ENCODE peak calls at places on chromosomes 5 and 9, in ten cellular contexts. A is cardiac muscle cell, L is upper lobe of right lung, B is PC-3, I is upper lobe of left lung, S is hepatocyte, R is ovary, F is dorsolateral prefrontal cortex, H is lower leg skin, V is K562. U is an unnamed sample.

GRCh38 chr9:129242971-129243561 is 65.0 kb upstream of the IER5L start:
- DNase-seq in A (no peak), L (peak), B (no peak), I (no peak), S (no peak), R (no peak), F (no peak), H (peak), V (no peak), U (peak)

GRCh38 chr5:1215320-1216096 is 9.7 kb upstream of the SLC6A18 start:
- DNase-seq in A (no peak), L (no peak), B (no peak), I (no peak), S (no peak), R (no peak), F (no peak), H (no peak), V (no peak), U (peak)

GRCh38 chr5:128681764-128682664 is 144.0 kb upstream of the FBN2 start:
- DNase-seq in A (peak), L (no peak), B (peak), I (no peak), S (no peak), R (no peak), F (no peak), H (no peak), V (no peak), U (no peak)

GRCh38 chr5:56190500-56190899 is 42.6 kb downstream of the ANKRD55 start:
- DNase-seq in A (no peak), L (no peak), B (peak), I (no peak), S (no peak), R (no peak), F (no peak), H (no peak), V (no peak), U (peak)

GRCh38 chr9:38022995-38023394 is 46.0 kb downstream of the SHB start:
- DNase-seq in A (no peak), L (peak), B (peak), I (no peak), S (no peak), R (no peak), F (peak), H (no peak), V (no peak), U (no peak)

GRCh38 chr9:136059321-136059791 is 35.7 kb downstream of the NACC2 start:
- DNase-seq in A (no peak), L (peak), B (no peak), I (peak), S (peak), R (peak), F (no peak), H (peak), V (no peak), U (no peak)

GRCh38 chr9:131728961-131729360 is 10.9 kb downstream of the RAPGEF1 start:
- DNase-seq in A (peak), L (no peak), B (no peak), I (no peak), S (no peak), R (no peak), F (no peak), H (no peak), V (no peak), U (no peak)

GRCh38 chr5:125668904-125669303 is 754.3 kb upstream of the GRAMD2B start:
- DNase-seq in A (no peak), L (no peak), B (peak), I (no peak), S (peak), R (no peak), F (no peak), H (no peak), V (no peak), U (no peak)

GRCh38 chr5:151595411-151595826 is 4.3 kb upstream of the FAT2 start:
- DNase-seq in A (no peak), L (no peak), B (no peak), I (peak), S (no peak), R (no peak), F (no peak), H (no peak), V (no peak), U (peak)

GRCh38 chr5:31048282-31048974 is 145.1 kb upstream of the CDH6 start:
- DNase-seq in A (no peak), L (no peak), B (no peak), I (no peak), S (no peak), R (no peak), F (no peak), H (no peak), V (no peak), U (no peak)

GRCh38 chr5:139402561-139403158 is 1.2 kb downstream of the SPATA24 start:
- DNase-seq in A (no peak), L (no peak), B (peak), I (no peak), S (no peak), R (no peak), F (no peak), H (no peak), V (peak), U (no peak)
- H3K4me3 ChIP-seq in A (no peak), L (no peak), B (no peak), I (no peak), S (no peak), R (no peak), F (no peak), H (no peak), V (no peak), U (no peak)

GRCh38 chr9:4923141-4923540 is 61.9 kb upstream of the JAK2 start:
- DNase-seq in A (no peak), L (no peak), B (no peak), I (no peak), S (no peak), R (no peak), F (no peak), H (no peak), V (no peak), U (no peak)

GRCh38 chr9:4926239-4926638 is 58.8 kb upstream of the JAK2 start:
- DNase-seq in A (no peak), L (no peak), B (no peak), I (no peak), S (no peak), R (no peak), F (no peak), H (no peak), V (no peak), U (no peak)

GRCh38 chr9:4922101-4922500 is 63.0 kb upstream of the JAK2 start:
- DNase-seq in A (no peak), L (no peak), B (peak), I (no peak), S (no peak), R (no peak), F (no peak), H (no peak), V (no peak), U (no peak)

GRCh38 chr9:4922730-4923129 is 62.3 kb upstream of the JAK2 start:
- DNase-seq in A (no peak), L (no peak), B (no peak), I (no peak), S (no peak), R (no peak), F (no peak), H (no peak), V (no peak), U (no peak)

GRCh38 chr9:4923580-4924544 is 61.2 kb upstream of the JAK2 start:
- DNase-seq in A (no peak), L (no peak), B (peak), I (no peak), S (peak), R (no peak), F (no peak), H (no peak), V (peak), U (no peak)
- TF ChIP-seq CTCF in A (peak), L (peak), B (peak), I (peak), S (peak), R (no peak), F (peak), H (no peak), V (peak), U (peak)

DNA sequence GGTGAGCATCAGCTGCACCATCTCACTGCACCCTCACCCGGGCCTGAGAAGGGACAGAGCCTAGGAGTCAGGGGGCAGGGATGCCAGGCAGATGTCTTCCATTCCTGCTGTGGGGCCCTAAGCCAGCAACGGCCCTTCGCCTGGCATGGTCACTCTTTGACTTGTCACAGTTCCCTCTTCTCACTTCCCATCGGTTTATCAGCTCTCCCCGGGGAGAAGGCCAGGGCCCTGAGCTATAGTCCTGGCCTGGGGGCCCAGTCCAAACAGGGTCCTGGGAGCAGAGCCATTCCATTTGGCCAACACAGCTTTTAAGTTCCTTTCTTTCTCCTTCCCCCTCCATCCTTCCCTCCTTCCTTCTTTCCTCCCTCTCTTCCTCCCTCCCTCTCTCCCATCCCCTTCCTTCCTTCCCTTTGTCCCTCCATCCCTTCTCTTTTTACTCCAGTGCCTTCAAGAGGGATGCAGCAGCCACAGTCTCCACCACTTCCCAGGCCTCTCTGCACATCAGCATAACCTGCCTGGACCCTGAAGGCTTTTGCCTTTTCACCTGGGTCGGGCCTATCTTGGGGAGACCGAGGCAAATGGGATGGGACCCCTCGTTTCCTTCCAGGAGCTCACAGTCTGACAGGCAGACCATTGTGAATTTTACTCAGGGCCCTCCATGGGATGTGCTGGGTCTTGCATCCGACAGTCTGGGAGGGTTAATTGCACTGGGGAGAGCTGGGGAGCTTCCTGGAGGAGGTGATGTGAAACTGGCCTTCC is 4.2 kb downstream of the COL5A1 start:
- DNase-seq in A (no peak), L (no peak), B (no peak), I (no peak), S (no peak), R (no peak), F (no peak), H (no peak), V (no peak), U (no peak)
- H3K4me3 ChIP-seq in A (no peak), L (peak), B (peak), I (no peak), S (no peak), R (peak), F (no peak), H (no peak), V (no peak), U (peak)

GRCh38 chr5:141863569-141864178 is 14.5 kb downstream of the PCDH1 start:
- DNase-seq in A (no peak), L (no peak), B (no peak), I (peak), S (no peak), R (no peak), F (no peak), H (no peak), V (no peak), U (no peak)
- TF ChIP-seq CTCF in A (no peak), L (no peak), B (no peak), I (no peak), S (no peak), R (no peak), F (no peak), H (no peak), V (peak), U (no peak)

GRCh38 chr9:127976943-127977871 is 3.6 kb downstream of the EEIG1 start:
- DNase-seq in A (no peak), L (no peak), B (no peak), I (no peak), S (no peak), R (no peak), F (no peak), H (no peak), V (no peak), U (no peak)

GRCh38 chr9:127980056-127980705 is 608 bp downstream of the EEIG1 start:
- DNase-seq in A (peak), L (peak), B (peak), I (peak), S (peak), R (peak), F (peak), H (no peak), V (peak), U (peak)

GRCh38 chr9:127977877-127978647 is 2.7 kb downstream of the EEIG1 start:
- DNase-seq in A (peak), L (peak), B (peak), I (no peak), S (no peak), R (peak), F (peak), H (no peak), V (peak), U (peak)

GRCh38 chr9:127979333-127980055 is 1.3 kb downstream of the EEIG1 start:
- DNase-seq in A (peak), L (peak), B (peak), I (peak), S (peak), R (peak), F (peak), H (no peak), V (no peak), U (peak)

GRCh38 chr9:127979015-127979332 is 1.8 kb downstream of the EEIG1 start:
- DNase-seq in A (no peak), L (no peak), B (no peak), I (no peak), S (peak), R (no peak), F (no peak), H (no peak), V (no peak), U (no peak)
- H3K4me3 ChIP-seq in A (peak), L (peak), B (peak), I (no peak), S (peak), R (peak), F (peak), H (peak), V (peak), U (peak)

GRCh38 chr9:90914196-90914595 is 112.6 kb downstream of the SYK start:
- DNase-seq in A (no peak), L (no peak), B (no peak), I (no peak), S (no peak), R (no peak), F (no peak), H (no peak), V (no peak), U (no peak)

GRCh38 chr9:90919883-90920282 is 118.3 kb downstream of the SYK start:
- DNase-seq in A (no peak), L (no peak), B (no peak), I (no peak), S (no peak), R (no peak), F (no peak), H (no peak), V (no peak), U (peak)

GRCh38 chr9:90914868-90915483 is 113.4 kb downstream of the SYK start:
- DNase-seq in A (peak), L (peak), B (peak), I (no peak), S (peak), R (peak), F (peak), H (no peak), V (peak), U (peak)

GRCh38 chr9:90916147-90916734 is 114.6 kb downstream of the SYK start:
- DNase-seq in A (no peak), L (no peak), B (peak), I (no peak), S (no peak), R (no peak), F (no peak), H (no peak), V (no peak), U (no peak)

GRCh38 chr9:90915693-90916092 is 114.1 kb downstream of the SYK start:
- DNase-seq in A (peak), L (no peak), B (peak), I (no peak), S (peak), R (no peak), F (no peak), H (no peak), V (peak), U (no peak)
- TF ChIP-seq CTCF in A (peak), L (no peak), B (peak), I (no peak), S (peak), R (no peak), F (no peak), H (no peak), V (peak), U (no peak)

DNA sequence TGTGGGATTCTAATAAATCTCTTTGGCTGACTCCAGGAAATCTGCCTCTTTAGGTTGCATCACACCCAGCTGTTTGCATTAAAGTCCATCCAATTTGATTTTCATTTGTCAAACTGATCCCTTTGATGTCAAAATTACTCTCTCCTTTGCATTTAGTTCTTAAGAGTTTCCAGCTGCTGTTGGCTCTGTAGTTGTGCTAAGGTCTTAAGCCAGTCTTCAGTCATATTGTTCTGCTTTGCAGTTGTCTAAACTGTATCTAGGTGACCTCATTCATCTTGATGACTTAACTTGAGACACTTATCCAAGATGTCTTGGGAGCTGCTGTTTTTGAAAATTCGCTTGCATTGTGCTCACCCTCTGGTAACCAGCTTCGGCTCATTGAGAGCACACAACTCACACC is 386.9 kb upstream of the TLE4 start:
- DNase-seq in A (no peak), L (no peak), B (no peak), I (no peak), S (no peak), R (no peak), F (no peak), H (no peak), V (no peak), U (no peak)
- H3K4me3 ChIP-seq in A (no peak), L (no peak), B (no peak), I (no peak), S (no peak), R (no peak), F (no peak), H (no peak), V (no peak), U (no peak)

GRCh38 chr5:179974281-179974945 is 66.7 kb upstream of the TBC1D9B start:
- DNase-seq in A (no peak), L (no peak), B (no peak), I (no peak), S (no peak), R (no peak), F (no peak), H (no peak), V (no peak), U (no peak)

GRCh38 chr5:179975713-179976030 is 68.0 kb upstream of the TBC1D9B start:
- DNase-seq in A (no peak), L (no peak), B (no peak), I (no peak), S (no peak), R (no peak), F (no peak), H (no peak), V (no peak), U (no peak)

GRCh38 chr5:179973391-179973790 is 65.7 kb upstream of the TBC1D9B start:
- DNase-seq in A (no peak), L (no peak), B (no peak), I (peak), S (no peak), R (no peak), F (no peak), H (no peak), V (no peak), U (no peak)

GRCh38 chr5:179978792-179979191 is 71.1 kb upstream of the TBC1D9B start:
- DNase-seq in A (no peak), L (no peak), B (no peak), I (no peak), S (no peak), R (no peak), F (no peak), H (no peak), V (no peak), U (no peak)

GRCh38 chr5:179974946-179975712 is 67.4 kb upstream of the TBC1D9B start:
- DNase-seq in A (peak), L (peak), B (peak), I (peak), S (peak), R (peak), F (peak), H (no peak), V (peak), U (no peak)
- TF ChIP-seq CTCF in A (peak), L (peak), B (peak), I (peak), S (peak), R (no peak), F (peak), H (no peak), V (peak), U (peak)

DNA sequence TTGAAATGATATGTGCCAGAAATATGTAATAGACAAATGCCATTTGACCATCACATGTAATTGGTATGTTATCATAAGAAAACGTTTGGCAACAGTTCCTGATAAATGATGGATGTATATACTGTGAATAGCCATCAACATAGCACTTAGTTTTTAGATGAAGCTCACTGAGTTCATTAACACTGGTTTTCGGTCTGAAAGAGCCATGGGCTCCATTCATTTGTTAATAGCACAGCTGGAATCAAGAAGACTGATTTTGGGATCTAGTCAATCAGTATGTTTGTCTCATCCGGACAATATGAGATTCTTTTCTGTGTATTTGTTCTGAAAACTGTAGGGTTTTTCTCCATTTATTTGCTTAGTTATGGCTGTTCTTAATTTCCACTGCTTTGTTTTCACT is 413.5 kb upstream of the CLINT1 start:
- DNase-seq in A (no peak), L (no peak), B (no peak), I (no peak), S (no peak), R (no peak), F (no peak), H (no peak), V (no peak), U (no peak)
- H3K4me3 ChIP-seq in A (no peak), L (no peak), B (no peak), I (no peak), S (no peak), R (no peak), F (no peak), H (no peak), V (no peak), U (no peak)

U was measured in heart left ventricle.